ENCODE peak calls at places on chromosomes 1 and 21, in eight cellular contexts. One of them, this sample, is unnamed.

GRCh38 chr1:162905759-162906158 is 44.8 kb upstream of the CCDC190 start:
- DNase-seq in GM23338: no peak
- DNase-seq in IMR-90: peak; percentile 81
- DNase-seq in H9: no peak
- DNase-seq in SK-N-SH: no peak
- DNase-seq in neural progenitor cell: no peak
- DNase-seq in mammary epithelial cell: peak; percentile 82
- DNase-seq in fibroblast of lung: peak; percentile 76
- DNase-seq in this sample: peak; percentile 77

GRCh38 chr1:155729031-155729898 is 40.4 kb downstream of the DAP3 start:
- DNase-seq in neural progenitor cell: peak; percentile 79
- DNase-seq in SK-N-SH: peak; percentile 55
- DNase-seq in mammary epithelial cell: peak; percentile 66
- DNase-seq in H9: peak; percentile 71
- DNase-seq in fibroblast of lung: peak; percentile 71
- DNase-seq in IMR-90: peak; percentile 69
- DNase-seq in GM23338: peak; percentile 93
- DNase-seq in this sample: no peak

GRCh38 chr1:213724640-213725536 is 262.9 kb upstream of the PROX1 start:
- DNase-seq in mammary epithelial cell: peak; percentile 1
- DNase-seq in IMR-90: no peak
- DNase-seq in GM23338: no peak
- DNase-seq in neural progenitor cell: peak; percentile 33
- DNase-seq in fibroblast of lung: peak; percentile 17
- DNase-seq in H9: no peak
- DNase-seq in SK-N-SH: no peak
- DNase-seq in this sample: no peak

GRCh38 chr21:42061866-42062542 is 9.1 kb upstream of the UMODL1 start:
- DNase-seq in GM23338: peak; percentile 41
- DNase-seq in IMR-90: no peak
- DNase-seq in mammary epithelial cell: no peak
- DNase-seq in SK-N-SH: no peak
- DNase-seq in neural progenitor cell: peak; percentile 27
- DNase-seq in fibroblast of lung: no peak
- DNase-seq in H9: no peak
- DNase-seq in this sample: no peak

GRCh38 chr1:16199157-16199501 is 13.3 kb downstream of the ARHGEF19 start:
- DNase-seq in H9: no peak
- DNase-seq in mammary epithelial cell: no peak
- DNase-seq in SK-N-SH: no peak
- DNase-seq in fibroblast of lung: no peak
- DNase-seq in IMR-90: no peak
- DNase-seq in GM23338: no peak
- DNase-seq in neural progenitor cell: no peak
- DNase-seq in this sample: no peak

GRCh38 chr1:167418397-167418796 is 99.9 kb downstream of the CD247 start:
- DNase-seq in GM23338: no peak
- DNase-seq in neural progenitor cell: no peak
- DNase-seq in fibroblast of lung: no peak
- DNase-seq in IMR-90: no peak
- DNase-seq in SK-N-SH: no peak
- DNase-seq in mammary epithelial cell: no peak
- DNase-seq in H9: no peak
- DNase-seq in this sample: no peak

GRCh38 chr1:74842726-74843125 is 109.8 kb downstream of the TYW3 start:
- DNase-seq in GM23338: no peak
- DNase-seq in mammary epithelial cell: no peak
- DNase-seq in fibroblast of lung: no peak
- DNase-seq in neural progenitor cell: no peak
- DNase-seq in H9: no peak
- DNase-seq in IMR-90: no peak
- DNase-seq in SK-N-SH: no peak
- DNase-seq in this sample: no peak

GRCh38 chr1:172704446-172705176 is 45.7 kb downstream of the FASLG start:
- DNase-seq in IMR-90: no peak
- DNase-seq in neural progenitor cell: no peak
- DNase-seq in mammary epithelial cell: no peak
- DNase-seq in GM23338: peak; percentile 63
- DNase-seq in H9: no peak
- DNase-seq in fibroblast of lung: no peak
- DNase-seq in SK-N-SH: no peak
- DNase-seq in this sample: no peak

GRCh38 chr1:56577859-56578663 is 1.3 kb downstream of the PLPP3 start:
- DNase-seq in fibroblast of lung: peak; percentile 60
- DNase-seq in GM23338: peak; percentile 65
- DNase-seq in SK-N-SH: peak; percentile 74
- DNase-seq in H9: peak; percentile 51
- DNase-seq in neural progenitor cell: peak; percentile 75
- DNase-seq in IMR-90: peak; percentile 61
- DNase-seq in mammary epithelial cell: peak; percentile 66
- DNase-seq in this sample: no peak

GRCh38 chr1:56580771-56581170 is 1.4 kb upstream of the PLPP3 start:
- DNase-seq in neural progenitor cell: no peak
- DNase-seq in fibroblast of lung: no peak
- DNase-seq in GM23338: no peak
- DNase-seq in IMR-90: no peak
- DNase-seq in SK-N-SH: no peak
- DNase-seq in H9: no peak
- DNase-seq in mammary epithelial cell: no peak
- DNase-seq in this sample: no peak

GRCh38 chr1:56576880-56577858 is 2.2 kb downstream of the PLPP3 start:
- DNase-seq in neural progenitor cell: peak; percentile 73
- DNase-seq in SK-N-SH: peak; percentile 54
- DNase-seq in fibroblast of lung: peak; percentile 59
- DNase-seq in H9: peak; percentile 38
- DNase-seq in mammary epithelial cell: peak; percentile 14
- DNase-seq in GM23338: peak; percentile 81
- DNase-seq in IMR-90: peak; percentile 40
- DNase-seq in this sample: peak; percentile 18

GRCh38 chr1:56578664-56578962 is 750 bp downstream of the PLPP3 start:
- DNase-seq in SK-N-SH: peak; percentile 80
- DNase-seq in GM23338: no peak
- DNase-seq in H9: no peak
- DNase-seq in IMR-90: no peak
- DNase-seq in fibroblast of lung: no peak
- DNase-seq in mammary epithelial cell: no peak
- DNase-seq in neural progenitor cell: no peak
- DNase-seq in this sample: no peak

DNA sequence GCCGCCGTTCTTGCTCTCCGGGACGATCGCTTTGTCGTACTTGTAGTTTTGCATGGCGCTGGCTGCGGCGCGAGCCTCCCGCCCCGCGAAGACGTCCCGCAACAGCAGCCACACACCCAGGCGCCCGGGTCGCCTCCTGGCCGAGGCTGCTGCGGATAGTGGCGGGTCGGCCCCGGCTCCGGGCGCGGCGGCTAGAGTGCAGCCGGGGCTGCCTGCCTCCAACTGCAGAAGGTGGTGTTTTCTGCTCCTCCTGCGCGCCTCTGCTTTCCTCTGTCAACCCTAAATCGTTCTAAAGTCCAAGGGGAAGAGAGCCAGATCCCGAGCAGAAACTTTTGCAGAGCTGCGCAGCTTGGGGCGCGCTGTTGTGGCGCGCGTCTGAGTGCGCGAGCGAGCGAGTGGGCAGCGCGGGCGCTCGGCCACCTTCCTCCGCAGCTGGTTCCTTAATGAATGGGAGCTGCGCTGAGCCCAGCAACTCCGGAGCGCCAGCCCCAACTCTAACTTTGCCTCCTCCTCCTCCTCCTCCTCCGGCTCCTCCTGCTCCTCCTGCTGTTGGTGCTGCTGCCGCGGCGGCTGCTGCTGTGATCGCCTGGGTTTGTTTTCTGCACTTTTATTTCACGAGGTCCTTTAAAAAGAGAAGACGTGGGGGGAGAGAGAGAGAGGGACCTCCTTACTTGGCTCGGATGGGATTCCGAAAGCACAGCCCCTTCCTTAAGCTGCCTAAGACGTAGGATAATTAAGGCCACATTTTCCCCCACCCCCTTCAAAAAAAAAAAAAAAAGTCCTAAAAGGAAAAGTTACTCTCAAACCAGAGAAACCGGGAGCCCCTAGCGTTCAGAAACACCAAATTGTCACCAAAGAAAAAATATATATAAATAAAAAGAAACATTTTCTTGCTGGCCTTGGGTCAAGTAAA is at the start of gene PLPP3:
- DNase-seq in GM23338: peak; percentile 90
- DNase-seq in IMR-90: peak; percentile 94
- DNase-seq in mammary epithelial cell: peak; percentile 85
- DNase-seq in neural progenitor cell: peak; percentile 93
- DNase-seq in fibroblast of lung: peak; percentile 98
- DNase-seq in H9: peak; percentile 87
- DNase-seq in SK-N-SH: peak; percentile 81
- DNase-seq in this sample: peak; percentile 81
- TF ChIP-seq CTCF in GM23338: peak; percentile 55
- TF ChIP-seq CTCF in IMR-90: peak; percentile 61
- TF ChIP-seq CTCF in mammary epithelial cell: peak; percentile 18
- TF ChIP-seq CTCF in neural progenitor cell: peak; percentile 62
- TF ChIP-seq CTCF in fibroblast of lung: peak; percentile 58
- TF ChIP-seq CTCF in H9: peak; percentile 70
- TF ChIP-seq CTCF in SK-N-SH: peak; percentile 70
- TF ChIP-seq CTCF in this sample: peak; percentile 65

GRCh38 chr1:207815466-207815865 is 63.6 kb downstream of the CD46 start:
- DNase-seq in mammary epithelial cell: no peak
- DNase-seq in neural progenitor cell: no peak
- DNase-seq in IMR-90: no peak
- DNase-seq in GM23338: no peak
- DNase-seq in H9: no peak
- DNase-seq in fibroblast of lung: no peak
- DNase-seq in SK-N-SH: no peak
- DNase-seq in this sample: no peak

GRCh38 chr1:207818971-207819451 is 67.2 kb downstream of the CD46 start:
- DNase-seq in fibroblast of lung: peak; percentile 63
- DNase-seq in H9: no peak
- DNase-seq in mammary epithelial cell: no peak
- DNase-seq in IMR-90: peak; percentile 68
- DNase-seq in SK-N-SH: no peak
- DNase-seq in GM23338: no peak
- DNase-seq in neural progenitor cell: no peak
- DNase-seq in this sample: peak; percentile 45

GRCh38 chr1:207815913-207816312 is 64.1 kb downstream of the CD46 start:
- DNase-seq in IMR-90: peak; percentile 67
- DNase-seq in GM23338: no peak
- DNase-seq in H9: no peak
- DNase-seq in neural progenitor cell: no peak
- DNase-seq in SK-N-SH: no peak
- DNase-seq in mammary epithelial cell: peak; percentile 71
- DNase-seq in fibroblast of lung: peak; percentile 14
- DNase-seq in this sample: no peak

GRCh38 chr1:207817166-207817565 is 65.3 kb downstream of the CD46 start:
- DNase-seq in fibroblast of lung: no peak
- DNase-seq in neural progenitor cell: no peak
- DNase-seq in mammary epithelial cell: no peak
- DNase-seq in H9: no peak
- DNase-seq in GM23338: no peak
- DNase-seq in IMR-90: no peak
- DNase-seq in SK-N-SH: no peak
- DNase-seq in this sample: no peak

DNA sequence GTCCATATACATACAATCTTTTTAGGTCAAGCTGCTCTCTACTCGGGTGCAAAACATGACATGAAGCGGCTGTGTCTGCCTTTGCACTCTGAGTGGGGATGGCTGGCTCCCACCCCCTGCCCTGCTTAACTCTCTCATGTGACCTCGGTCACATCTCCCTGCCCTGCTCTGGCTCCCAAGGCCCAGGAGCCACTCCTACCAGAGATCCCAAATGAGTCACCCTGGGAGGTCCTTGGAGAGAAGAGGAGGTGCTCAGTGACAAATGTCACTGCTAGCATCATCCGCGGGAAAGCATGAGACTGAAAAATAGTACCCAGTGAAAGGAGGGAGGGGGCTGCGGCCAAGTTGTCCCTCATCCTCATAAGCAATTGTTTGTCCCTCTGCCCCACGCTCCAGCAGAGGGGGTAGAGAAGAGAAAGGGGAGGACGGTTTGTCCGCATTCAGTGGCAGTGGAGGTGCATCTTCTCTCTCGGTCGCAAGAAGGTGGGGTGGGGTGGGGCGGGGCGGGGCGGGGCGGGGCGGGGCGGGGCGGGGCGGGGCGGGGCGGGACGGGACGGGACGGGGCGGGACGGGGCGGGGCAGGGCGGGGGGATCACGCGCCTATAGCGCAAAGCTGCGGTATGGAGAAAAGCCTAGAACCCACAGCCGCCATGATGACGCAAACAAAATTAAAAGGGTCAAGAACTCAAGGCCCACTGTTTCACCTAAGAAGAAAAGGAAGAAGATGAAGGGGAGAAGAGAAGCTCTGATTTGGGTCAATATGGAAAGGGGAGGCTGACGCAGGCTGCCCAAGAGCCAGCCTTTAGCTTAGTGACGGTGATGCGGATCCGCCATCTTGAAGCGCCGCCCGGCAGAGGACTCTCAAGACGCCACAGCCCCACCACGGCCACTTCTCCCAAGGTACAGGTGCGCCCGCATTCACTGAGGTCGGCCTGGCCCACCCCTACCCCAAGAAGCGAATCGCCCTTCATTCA is 66.2 kb downstream of the CD46 start:
- DNase-seq in IMR-90: no peak
- DNase-seq in neural progenitor cell: no peak
- DNase-seq in fibroblast of lung: no peak
- DNase-seq in mammary epithelial cell: no peak
- DNase-seq in GM23338: no peak
- DNase-seq in SK-N-SH: no peak
- DNase-seq in H9: no peak
- DNase-seq in this sample: no peak
- H2AFZ ChIP-seq in IMR-90: peak overlapping the region; percentile 52
- H2AFZ ChIP-seq in neural progenitor cell: no peak overlapping the region
- H2AFZ ChIP-seq in fibroblast of lung: no peak overlapping the region
- H2AFZ ChIP-seq in mammary epithelial cell: no peak overlapping the region
- H2AFZ ChIP-seq in GM23338: no peak overlapping the region
- H2AFZ ChIP-seq in SK-N-SH: no peak overlapping the region
- H2AFZ ChIP-seq in H9: no peak overlapping the region
- H2AFZ ChIP-seq in this sample: no peak overlapping the region

DNA sequence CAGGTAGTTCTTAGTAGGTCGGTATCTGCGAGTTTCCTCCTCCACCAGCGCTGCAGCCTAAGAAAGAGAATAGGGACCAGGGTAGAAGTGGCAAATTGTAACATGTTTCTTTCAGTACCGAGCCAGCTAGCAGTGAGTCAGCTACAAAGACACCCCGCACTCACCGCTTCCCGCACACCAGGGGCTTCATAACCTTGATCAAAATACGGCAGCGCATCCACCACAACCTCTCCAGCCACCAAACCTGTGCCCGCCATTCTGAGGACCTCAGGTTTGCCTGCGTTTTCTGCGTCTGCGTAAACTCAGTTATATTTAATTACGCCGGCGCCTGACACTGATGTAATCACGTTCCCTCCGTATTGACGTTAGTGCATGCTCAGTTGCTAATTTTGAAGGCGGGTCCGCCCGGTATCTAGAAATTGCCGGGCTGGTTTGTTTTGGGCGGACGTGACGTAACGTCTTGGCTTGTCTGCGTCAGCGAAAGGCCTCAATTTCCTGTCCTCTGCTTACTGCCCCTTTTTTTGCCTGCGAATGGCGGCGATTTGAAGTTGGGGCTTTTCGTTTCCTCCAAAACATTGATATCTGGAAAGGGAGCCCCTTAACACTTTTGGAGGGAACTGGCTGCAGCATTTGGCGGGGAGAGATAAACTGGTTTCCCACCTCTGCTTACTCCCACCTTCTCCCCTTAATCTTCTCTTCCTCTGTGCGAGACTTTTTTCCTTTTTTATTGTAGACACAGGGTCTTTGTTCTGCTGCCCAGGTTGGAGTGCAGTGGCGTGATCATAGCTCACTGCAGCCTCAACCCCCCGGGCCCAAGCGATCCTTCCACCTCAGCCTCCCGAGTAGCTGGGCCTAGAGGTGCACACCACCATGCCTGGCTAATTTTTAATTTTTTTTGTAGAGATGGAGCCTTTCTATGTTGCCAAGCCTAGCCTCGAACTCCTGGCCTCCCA is at the start of gene BCAS2:
- DNase-seq in SK-N-SH: peak; percentile 81
- DNase-seq in IMR-90: peak; percentile 99
- DNase-seq in GM23338: peak; percentile 98
- DNase-seq in mammary epithelial cell: peak; percentile 96
- DNase-seq in neural progenitor cell: peak; percentile 93
- DNase-seq in fibroblast of lung: peak; percentile 99
- DNase-seq in H9: peak; percentile 96
- DNase-seq in this sample: peak; percentile 92
- TF ChIP-seq CTCF in SK-N-SH: no peak
- TF ChIP-seq CTCF in IMR-90: no peak
- TF ChIP-seq CTCF in GM23338: no peak
- TF ChIP-seq CTCF in mammary epithelial cell: no peak
- TF ChIP-seq CTCF in neural progenitor cell: no peak
- TF ChIP-seq CTCF in fibroblast of lung: no peak
- TF ChIP-seq CTCF in H9: no peak
- TF ChIP-seq CTCF in this sample: no peak

GRCh38 chr1:181142096-181143043 is 53.9 kb downstream of the IER5 start:
- DNase-seq in H9: peak; percentile 91
- DNase-seq in SK-N-SH: peak; percentile 88
- DNase-seq in mammary epithelial cell: peak; percentile 84
- DNase-seq in neural progenitor cell: peak; percentile 95
- DNase-seq in fibroblast of lung: peak; percentile 87
- DNase-seq in GM23338: peak; percentile 94
- DNase-seq in IMR-90: peak; percentile 89
- DNase-seq in this sample: peak; percentile 84
- H2AFZ ChIP-seq in H9: no peak overlapping the region
- H2AFZ ChIP-seq in SK-N-SH: peak overlapping the region; percentile 54
- H2AFZ ChIP-seq in mammary epithelial cell: peak overlapping the region; percentile 83
- H2AFZ ChIP-seq in neural progenitor cell: peak overlapping the region; percentile 96
- H2AFZ ChIP-seq in fibroblast of lung: no peak overlapping the region
- H2AFZ ChIP-seq in GM23338: peak overlapping the region; percentile 92
- H2AFZ ChIP-seq in IMR-90: peak overlapping the region; percentile 91
- H2AFZ ChIP-seq in this sample: no peak overlapping the region

This sample was measured in PC-9.